ENCODE peak calls at places on chromosomes 3 and 15, in six cellular contexts. X, Z, A, R, Q and D are unnamed samples.

GRCh38 chr15:84748274-84749110 is at the start of gene ZNF592:
- DNase-seq in Z (peak; percentile 79), A (peak; percentile 77), Q (peak; percentile 93), R (peak; percentile 87), X (peak; percentile 91), D (no peak)

GRCh38 chr15:37105795-37106333 is 5.5 kb upstream of the MEIS2 start:
- DNase-seq in Z (no peak), Q (no peak), R (no peak), A (no peak), X (no peak), D (no peak)

GRCh38 chr3:51961011-51961410 is 5.8 kb downstream of the GPR62 start:
- DNase-seq in R (no peak), X (no peak), Q (no peak), Z (no peak), A (no peak), D (no peak)

GRCh38 chr15:45378149-45378912 is at the start of gene GATM:
- DNase-seq in A (peak; percentile 61), R (peak; percentile 13), Q (peak; percentile 91), X (peak; percentile 88), Z (peak; percentile 75), D (no peak)

GRCh38 chr15:26807517-26808427 is 34.9 kb upstream of the GABRB3 start:
- DNase-seq in A (no peak), R (no peak), Q (no peak), Z (no peak), X (no peak), D (no peak)

GRCh38 chr3:10558726-10559125 is 53.3 kb upstream of the ATP2B2 start:
- DNase-seq in A (no peak), X (no peak), Z (no peak), Q (no peak), R (no peak), D (no peak)

GRCh38 chr3:194870394-194871110 is 184.9 kb downstream of the FAM43A start:
- DNase-seq in R (no peak), Q (peak; percentile 76), A (peak; percentile 38), X (no peak), Z (peak; percentile 92), D (no peak)

GRCh38 chr3:90091557-90091956 is 984.1 kb downstream of the EPHA3 start:
- DNase-seq in R (no peak), A (no peak), Q (peak; percentile 73), Z (peak; percentile 59), X (no peak), D (peak; percentile 15)

GRCh38 chr3:119352863-119353527 is 58.8 kb downstream of the ARHGAP31 start:
- DNase-seq in A (no peak), X (no peak), Z (peak; percentile 62), Q (peak; percentile 50), R (peak; percentile 36), D (peak; percentile 41)

GRCh38 chr3:127670229-127670559 is 2.6 kb upstream of the ABTB1 start:
- DNase-seq in A (no peak), R (no peak), Z (no peak), Q (no peak), X (no peak), D (no peak)

GRCh38 chr3:105513886-105514285 is 147.2 kb downstream of the ALCAM start:
- DNase-seq in A (no peak), X (no peak), R (no peak), Q (no peak), Z (peak; percentile 25), D (no peak)

GRCh38 chr15:95121191-95121590 is 889.8 kb downstream of the MCTP2 start:
- DNase-seq in A (no peak), R (no peak), X (no peak), Q (no peak), Z (no peak), D (no peak)

GRCh38 chr3:45515999-45516804 is 78.3 kb upstream of the LIMD1 start:
- DNase-seq in R (no peak), Q (no peak), X (no peak), Z (no peak), A (no peak), D (no peak)

GRCh38 chr3:45179163-45179562 is 33.0 kb upstream of the CDCP1 start:
- DNase-seq in Z (no peak), X (no peak), Q (no peak), R (no peak), A (no peak), D (no peak)

GRCh38 chr15:38374477-38374876 is 79.5 kb upstream of the FAM98B start:
- DNase-seq in Q (no peak), Z (no peak), A (no peak), X (peak; percentile 38), R (no peak), D (no peak)

GRCh38 chr15:41585140-41586047 is 26.4 kb downstream of the TYRO3 start:
- DNase-seq in Z (peak; percentile 83), A (peak; percentile 27), R (peak; percentile 37), Q (peak; percentile 58), X (peak; percentile 72), D (no peak)

GRCh38 chr3:195251336-195252065 is 19.5 kb downstream of the XXYLT1 start:
- DNase-seq in Q (no peak), Z (no peak), R (no peak), A (no peak), X (no peak), D (no peak)

GRCh38 chr3:23728651-23729117 is 77.1 kb upstream of the UBE2E1 start:
- DNase-seq in Q (peak; percentile 43), Z (peak; percentile 71), R (no peak), A (no peak), X (no peak), D (no peak)

GRCh38 chr3:42728056-42728455 is 25.5 kb upstream of the HHATL start:
- DNase-seq in Q (no peak), X (no peak), A (peak; percentile 2), Z (no peak), R (no peak), D (no peak)

GRCh38 chr3:174710622-174711021 is 148.5 kb upstream of the NAALADL2 start:
- DNase-seq in R (no peak), Z (no peak), X (no peak), Q (no peak), A (no peak), D (no peak)

GRCh38 chr15:83283813-83284562 is 476 bp downstream of the BNC1 start:
- DNase-seq in A (no peak), Z (no peak), X (no peak), Q (peak; percentile 16), R (no peak), D (no peak)

GRCh38 chr3:39911465-39912309 is 102.3 kb downstream of the MYRIP start:
- DNase-seq in A (no peak), Z (no peak), Q (peak; percentile 23), R (no peak), X (no peak), D (no peak)

GRCh38 chr3:193826126-193826795 is 233.3 kb downstream of the OPA1 start:
- DNase-seq in Z (peak; percentile 53), R (no peak), A (peak; percentile 44), Q (peak; percentile 68), X (peak; percentile 52), D (no peak)

DNA sequence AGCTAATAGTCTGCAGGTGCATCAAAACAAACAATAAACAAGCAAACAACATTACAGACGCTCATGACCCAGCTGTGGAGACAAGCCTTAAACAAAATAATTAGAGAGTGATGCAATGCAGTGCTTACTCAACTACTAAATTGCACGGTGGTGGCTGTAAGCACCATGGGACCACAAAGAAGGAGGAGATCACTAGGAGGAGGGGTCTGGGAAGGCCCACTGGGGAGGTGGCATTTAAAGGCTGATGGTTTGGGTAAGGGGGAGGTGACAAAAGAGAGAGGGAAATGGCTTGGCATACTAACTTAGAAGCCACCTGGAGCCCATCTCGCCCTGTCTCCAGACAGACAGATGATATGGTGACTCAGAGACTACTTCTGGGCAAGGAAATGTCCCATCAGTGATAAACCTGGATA is 516.7 kb downstream of the FOXP1 start:
- DNase-seq in X (no peak), R (peak; percentile 36), Z (peak; percentile 48), Q (no peak), A (no peak), D (peak; percentile 71)
- H3K4me3 ChIP-seq in X (no peak overlapping the region), R (peak overlapping the region; percentile 83), Z (peak overlapping the region; percentile 83), Q (no peak overlapping the region), A (peak overlapping the region; percentile 17), D (peak overlapping the region; percentile 24)

DNA sequence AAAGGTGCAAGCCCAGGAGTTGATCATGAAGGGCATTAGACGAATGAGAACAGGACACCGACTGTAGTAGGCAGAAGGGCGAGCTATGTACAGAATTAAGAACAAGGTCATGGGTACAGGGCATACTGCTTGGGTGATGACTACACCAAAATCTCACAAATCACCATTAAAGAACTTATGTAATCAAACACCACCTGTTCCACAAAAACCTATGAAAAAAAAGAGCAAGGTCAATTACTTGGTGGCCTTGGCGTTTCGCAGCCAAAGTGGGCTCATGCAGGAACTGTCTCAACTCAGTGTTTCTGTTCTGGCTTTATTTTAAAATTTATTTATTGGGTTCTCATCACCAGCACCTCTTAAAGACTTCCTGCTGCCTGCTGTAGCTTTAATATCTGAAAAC is 2.1 kb downstream of the KAT2B start:
- DNase-seq in A (no peak), Q (no peak), X (no peak), Z (no peak), R (no peak), D (no peak)
- H3K4me3 ChIP-seq in A (no peak overlapping the region), Q (no peak overlapping the region), X (no peak overlapping the region), Z (no peak overlapping the region), R (peak overlapping the region; percentile 71), D (no peak overlapping the region)

GRCh38 chr3:184230081-184230602 is 757 bp downstream of the VWA5B2 start:
- DNase-seq in Q (peak; percentile 60), A (no peak), Z (no peak), X (no peak), R (no peak), D (no peak)

GRCh38 chr3:184230603-184231528 is 1.5 kb downstream of the VWA5B2 start:
- DNase-seq in Q (no peak), X (no peak), A (peak; percentile 46), Z (peak; percentile 62), R (no peak), D (no peak)

GRCh38 chr3:184227481-184227935 is 1.9 kb upstream of the VWA5B2 start:
- DNase-seq in R (peak; percentile 65), A (no peak), Z (peak; percentile 54), Q (no peak), X (no peak), D (no peak)

GRCh38 chr3:184229424-184230080 is at the start of gene VWA5B2:
- DNase-seq in Z (peak; percentile 80), A (peak; percentile 26), Q (peak; percentile 89), R (peak; percentile 70), X (peak; percentile 62), D (peak; percentile 60)

GRCh38 chr3:184228376-184229137 is 828 bp upstream of the VWA5B2 start:
- DNase-seq in Q (no peak), X (no peak), R (no peak), A (no peak), Z (no peak), D (no peak)
- H3K4me3 ChIP-seq in Q (no peak overlapping the region), X (no peak overlapping the region), R (no peak overlapping the region), A (peak overlapping the region; percentile 54), Z (peak overlapping the region; percentile 75), D (peak overlapping the region; percentile 59)

DNA sequence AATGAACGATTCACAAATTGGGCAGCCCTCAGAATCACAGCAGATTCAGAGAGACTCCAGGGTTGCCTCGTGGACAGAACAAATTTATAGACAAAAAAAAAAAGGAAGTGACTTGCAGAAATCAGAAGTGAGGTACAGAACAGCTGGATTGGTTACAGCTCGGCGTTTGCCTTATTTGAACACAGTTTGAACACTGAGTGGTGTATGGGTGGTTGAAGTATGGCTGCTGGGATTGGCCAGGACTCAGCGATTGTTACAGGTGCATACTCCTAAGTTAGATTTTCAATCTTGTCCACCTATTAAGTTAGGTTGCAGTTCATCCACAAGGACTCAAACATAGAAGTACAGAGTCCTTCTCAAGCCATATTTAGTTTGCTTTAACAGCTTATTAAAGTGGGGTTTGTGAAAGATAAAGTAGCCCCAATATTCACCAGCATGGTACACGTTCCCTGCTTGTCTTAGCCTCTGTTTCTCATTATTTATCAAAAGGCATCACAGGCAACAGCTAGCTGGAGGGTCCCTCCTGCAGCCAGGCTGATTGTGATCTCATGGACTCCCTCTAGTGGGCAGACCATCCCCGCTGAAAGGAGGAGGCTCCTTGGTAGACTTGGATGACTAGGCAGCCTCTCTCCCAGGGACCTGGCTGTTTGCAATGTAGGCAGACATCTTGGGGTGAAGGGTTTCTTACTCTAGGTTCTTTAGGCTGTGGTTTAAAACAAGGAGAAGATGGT is 17.6 kb upstream of the ALDH1L1 start:
- DNase-seq in Z (peak; percentile 47), R (peak; percentile 9), X (peak; percentile 79), A (peak; percentile 54), Q (peak; percentile 80), D (peak; percentile 45)
- H3K4me3 ChIP-seq in Z (no peak overlapping the region), R (no peak overlapping the region), X (no peak overlapping the region), A (no peak overlapping the region), Q (no peak overlapping the region), D (no peak overlapping the region)